ENCODE peak calls at places on chromosomes 2 and 18, in five cellular contexts. U is SK-N-SH, C is fibroblast of mammary gland, F is hepatocyte, V is OCI-LY7. M is an unnamed sample.

GRCh38 chr2:53422979-53423378 is 344.6 kb upstream of the CHAC2 start:
- DNase-seq in F (peak; percentile 49), U (peak; percentile 8), C (peak; percentile 56), V (peak; percentile 63), M (peak; percentile 52)

GRCh38 chr18:59546164-59546563 is 151.1 kb downstream of the CCBE1 start:
- DNase-seq in C (peak; percentile 84), V (no peak), U (no peak), F (peak; percentile 41), M (peak; percentile 84)

GRCh38 chr18:64091526-64091925 is 57.4 kb downstream of the LINC00305 start:
- DNase-seq in V (no peak), C (no peak), U (no peak), F (no peak), M (no peak)

GRCh38 chr18:79953921-79954651 is 2.6 kb upstream of the SLC66A2 start:
- DNase-seq in F (peak; percentile 75), U (no peak), V (no peak), C (no peak), M (no peak)

GRCh38 chr2:165469417-165469816 is at the start of gene CSRNP3:
- DNase-seq in V (no peak), C (peak; percentile 87), F (peak; percentile 91), U (peak; percentile 53), M (peak; percentile 81)

GRCh38 chr2:11446733-11447248 is 19.2 kb downstream of the E2F6 start:
- DNase-seq in U (peak; percentile 72), F (peak; percentile 78), V (peak; percentile 57), C (peak; percentile 74), M (peak; percentile 71)

GRCh38 chr2:128535928-128536327 is 217.3 kb upstream of the HS6ST1 start:
- DNase-seq in V (no peak), F (no peak), C (peak; percentile 94), U (no peak), M (peak; percentile 63)

GRCh38 chr18:31205273-31205672 is 42.6 kb upstream of the DSC1 start:
- DNase-seq in C (no peak), F (no peak), U (no peak), V (no peak), M (no peak)

GRCh38 chr2:136173126-136173525 is 55.2 kb upstream of the CXCR4 start:
- DNase-seq in F (no peak), V (no peak), C (no peak), U (no peak), M (no peak)

GRCh38 chr2:167480232-167480985 is 592.1 kb downstream of the XIRP2 start:
- DNase-seq in U (no peak), F (no peak), C (no peak), V (no peak), M (no peak)

GRCh38 chr18:48675330-48675761 is 136.5 kb downstream of the CTIF start:
- DNase-seq in V (peak; percentile 75), U (peak; percentile 90), F (peak; percentile 91), C (peak; percentile 81), M (peak; percentile 90)

DNA sequence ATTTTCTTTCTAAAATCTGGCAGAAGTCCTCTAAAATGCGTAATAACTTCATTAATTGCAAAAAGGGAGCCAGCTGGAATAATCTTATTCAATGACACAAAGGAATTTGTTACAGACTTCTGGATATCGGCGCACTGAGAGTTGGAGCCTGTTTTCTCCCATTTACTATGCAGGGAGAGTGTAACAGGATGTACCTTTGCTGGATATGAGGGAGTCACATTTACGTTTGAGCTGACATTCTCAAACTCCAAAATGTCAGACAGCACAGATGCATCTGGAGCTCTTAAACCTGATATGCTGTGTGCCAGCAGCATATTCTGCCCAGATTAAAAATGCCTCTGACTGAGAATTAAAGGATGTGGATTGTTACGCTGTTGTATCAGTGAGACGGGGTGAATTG is 275.2 kb downstream of the TMX3 start:
- DNase-seq in V (no peak), F (no peak), U (no peak), C (peak; percentile 38), M (no peak)
- H3K4me3 ChIP-seq in V (no peak overlapping the region), F (no peak overlapping the region), U (no peak overlapping the region), C (no peak overlapping the region), M (no peak overlapping the region)

GRCh38 chr18:22741318-22741717 is 191.8 kb upstream of the RBBP8 start:
- DNase-seq in C (no peak), F (no peak), U (no peak), V (no peak), M (no peak)

GRCh38 chr18:22745966-22746365 is 187.2 kb upstream of the RBBP8 start:
- DNase-seq in U (no peak), C (no peak), F (no peak), V (no peak), M (no peak)
- TF ChIP-seq CTCF in U (no peak), C (no peak), F (no peak), V (no peak), M (no peak)

GRCh38 chr2:238138331-238139102 is at the start of gene KLHL30:
- DNase-seq in C (no peak), V (no peak), F (peak; percentile 45), U (no peak), M (no peak)
- H3K4me3 ChIP-seq in C (no peak within 1 kb of the TSS), V (peak within 1 kb of the TSS; percentile 22), F (no peak within 1 kb of the TSS), U (no peak within 1 kb of the TSS), M (no peak within 1 kb of the TSS)

GRCh38 chr18:32507093-32507492 is 36.4 kb upstream of the GAREM1 start:
- DNase-seq in C (no peak), V (no peak), F (no peak), U (no peak), M (no peak)

GRCh38 chr18:32511147-32511546 is 40.5 kb upstream of the GAREM1 start:
- DNase-seq in V (no peak), F (no peak), U (no peak), C (no peak), M (no peak)

GRCh38 chr18:32509121-32509520 is 38.4 kb upstream of the GAREM1 start:
- DNase-seq in V (no peak), F (no peak), C (no peak), U (no peak), M (no peak)
- TF ChIP-seq CTCF in V (no peak), F (no peak), C (no peak), U (no peak), M (no peak)

GRCh38 chr2:113277474-113278072 is 1.1 kb downstream of the PAX8 start:
- DNase-seq in C (no peak), U (peak; percentile 27), F (no peak), V (no peak), M (no peak)
- H3K4me3 ChIP-seq in C (no peak overlapping the region), U (no peak overlapping the region), F (no peak overlapping the region), V (no peak overlapping the region), M (no peak overlapping the region)

GRCh38 chr2:74004212-74005182 is 19.8 kb downstream of the TET3 start:
- DNase-seq in C (no peak), F (no peak), U (no peak), V (no peak), M (no peak)

GRCh38 chr2:74001781-74002514 is 17.2 kb downstream of the TET3 start:
- DNase-seq in U (no peak), F (no peak), V (peak; percentile 20), C (no peak), M (no peak)

GRCh38 chr2:74003494-74004211 is 18.9 kb downstream of the TET3 start:
- DNase-seq in F (peak; percentile 29), U (peak; percentile 55), V (no peak), C (peak; percentile 79), M (peak; percentile 84)

GRCh38 chr2:74001121-74001520 is 16.4 kb downstream of the TET3 start:
- DNase-seq in U (no peak), V (no peak), F (no peak), C (peak; percentile 36), M (no peak)

DNA sequence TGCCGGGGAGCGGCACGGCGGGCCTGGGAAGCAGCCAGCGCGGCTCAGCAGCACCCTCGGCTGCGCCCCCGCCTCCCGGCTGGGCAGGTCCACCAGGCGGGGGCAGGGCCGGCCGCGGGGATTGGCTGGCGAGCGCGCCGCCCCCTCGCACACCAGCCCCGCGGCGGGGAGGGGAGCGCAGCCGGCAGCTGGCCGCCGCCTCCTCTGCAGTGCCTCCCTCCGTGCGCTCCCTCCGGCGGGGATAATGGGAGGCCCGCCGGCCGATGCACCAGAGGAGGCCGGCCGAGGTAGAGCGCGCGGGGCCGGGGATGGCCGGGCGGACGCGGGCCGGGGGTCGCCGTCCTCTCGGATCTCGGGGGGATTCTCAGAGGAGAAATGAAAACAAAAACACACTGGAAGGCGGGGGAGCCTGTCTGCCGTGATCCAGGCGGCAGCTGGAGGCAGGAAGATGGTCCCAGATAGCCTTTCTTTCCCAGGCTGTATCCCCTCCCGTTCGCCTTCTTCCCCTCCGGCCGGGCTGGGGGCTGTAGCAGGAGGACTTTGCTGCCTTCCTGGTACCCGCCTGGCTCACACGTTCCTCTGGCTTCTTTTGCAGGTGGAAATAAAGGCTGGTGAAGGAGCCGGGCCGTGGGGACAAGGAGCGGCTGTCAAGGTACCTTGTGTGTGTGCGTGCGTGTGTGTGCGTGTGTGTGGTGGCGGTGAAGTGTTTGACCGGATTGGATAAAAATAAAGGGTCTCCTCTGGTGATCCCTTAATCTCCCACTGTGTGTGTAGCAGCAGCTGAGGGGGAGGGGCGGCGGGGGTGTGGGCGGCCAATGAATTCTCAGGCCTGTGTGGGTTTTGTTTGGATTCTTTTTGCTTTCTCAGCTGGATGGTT is 18.0 kb downstream of the TET3 start:
- DNase-seq in U (peak; percentile 98), C (peak; percentile 67), F (peak; percentile 95), V (peak; percentile 76), M (peak; percentile 73)
- TF ChIP-seq CTCF in U (no peak), C (no peak), F (peak; percentile 1), V (no peak), M (peak; percentile 19)

GRCh38 chr2:148927010-148927409 is 52.0 kb downstream of the KIF5C start:
- DNase-seq in F (peak; percentile 26), V (no peak), C (no peak), U (no peak), M (no peak)
- H3K4me3 ChIP-seq in F (no peak overlapping the region), V (no peak overlapping the region), C (no peak overlapping the region), U (no peak overlapping the region), M (no peak overlapping the region)

GRCh38 chr2:239375278-239376061 is 25.4 kb downstream of the HDAC4 start:
- DNase-seq in C (no peak), F (no peak), V (no peak), U (peak; percentile 70), M (no peak)
- TF ChIP-seq CTCF in C (peak; percentile 3), F (no peak), V (peak; percentile 17), U (no peak), M (no peak)